ENCODE peak calls at places on chromosome 4, in seven cellular contexts. One of them, this sample, is unnamed.

GRCh38 chr4:24881508-24882071 is 31.3 kb downstream of the CCDC149 start:
- DNase-seq in suprapubic skin: no peak
- DNase-seq in tibial nerve: no peak
- DNase-seq in heart left ventricle: no peak
- DNase-seq in K562: no peak
- DNase-seq in body of pancreas: no peak
- DNase-seq in lower leg skin: no peak
- DNase-seq in this sample: no peak

GRCh38 chr4:139219450-139220055 is 42.5 kb upstream of the ELF2 start:
- DNase-seq in suprapubic skin: no peak
- DNase-seq in tibial nerve: no peak
- DNase-seq in heart left ventricle: no peak
- DNase-seq in K562: no peak
- DNase-seq in body of pancreas: no peak
- DNase-seq in lower leg skin: no peak
- DNase-seq in this sample: no peak

GRCh38 chr4:97016186-97016945 is 1126.9 kb downstream of the STPG2 start:
- DNase-seq in suprapubic skin: no peak
- DNase-seq in tibial nerve: no peak
- DNase-seq in heart left ventricle: no peak
- DNase-seq in K562: no peak
- DNase-seq in body of pancreas: no peak
- DNase-seq in lower leg skin: no peak
- DNase-seq in this sample: no peak

GRCh38 chr4:147198411-147199051 is 252.9 kb upstream of the TTC29 start:
- DNase-seq in suprapubic skin: no peak
- DNase-seq in tibial nerve: no peak
- DNase-seq in heart left ventricle: no peak
- DNase-seq in K562: no peak
- DNase-seq in body of pancreas: no peak
- DNase-seq in lower leg skin: no peak
- DNase-seq in this sample: no peak

GRCh38 chr4:169229571-169230028 is 41.2 kb downstream of the SH3RF1 start:
- DNase-seq in suprapubic skin: no peak
- DNase-seq in tibial nerve: no peak
- DNase-seq in heart left ventricle: no peak
- DNase-seq in K562: no peak
- DNase-seq in body of pancreas: no peak
- DNase-seq in lower leg skin: no peak
- DNase-seq in this sample: no peak

GRCh38 chr4:8347660-8348059 is 78.1 kb downstream of the HTRA3 start:
- DNase-seq in suprapubic skin: peak; percentile 61
- DNase-seq in tibial nerve: no peak
- DNase-seq in heart left ventricle: no peak
- DNase-seq in K562: no peak
- DNase-seq in body of pancreas: no peak
- DNase-seq in lower leg skin: peak; percentile 80
- DNase-seq in this sample: no peak

GRCh38 chr4:20194079-20195013 is 57.4 kb upstream of the SLIT2 start:
- DNase-seq in suprapubic skin: no peak
- DNase-seq in tibial nerve: no peak
- DNase-seq in heart left ventricle: no peak
- DNase-seq in K562: no peak
- DNase-seq in body of pancreas: no peak
- DNase-seq in lower leg skin: no peak
- DNase-seq in this sample: no peak

GRCh38 chr4:89158884-89159503 is 47.7 kb downstream of the TIGD2 start:
- DNase-seq in suprapubic skin: no peak
- DNase-seq in tibial nerve: no peak
- DNase-seq in heart left ventricle: no peak
- DNase-seq in K562: peak; percentile 32
- DNase-seq in body of pancreas: peak; percentile 23
- DNase-seq in lower leg skin: no peak
- DNase-seq in this sample: peak; percentile 25

GRCh38 chr4:6592804-6593563 is 18.0 kb downstream of the MAN2B2 start:
- DNase-seq in suprapubic skin: no peak
- DNase-seq in tibial nerve: no peak
- DNase-seq in heart left ventricle: no peak
- DNase-seq in K562: no peak
- DNase-seq in body of pancreas: no peak
- DNase-seq in lower leg skin: no peak
- DNase-seq in this sample: no peak

GRCh38 chr4:185534534-185534849 is 815 bp downstream of the PDLIM3 start:
- DNase-seq in suprapubic skin: no peak
- DNase-seq in tibial nerve: no peak
- DNase-seq in heart left ventricle: no peak
- DNase-seq in K562: no peak
- DNase-seq in body of pancreas: no peak
- DNase-seq in lower leg skin: no peak
- DNase-seq in this sample: no peak

GRCh38 chr4:61985426-61985825 is 785.3 kb downstream of the ADGRL3 start:
- DNase-seq in suprapubic skin: no peak
- DNase-seq in tibial nerve: no peak
- DNase-seq in heart left ventricle: no peak
- DNase-seq in K562: no peak
- DNase-seq in body of pancreas: no peak
- DNase-seq in lower leg skin: no peak
- DNase-seq in this sample: no peak

GRCh38 chr4:99219072-99219471 is at the start of gene ADH6:
- DNase-seq in suprapubic skin: no peak
- DNase-seq in tibial nerve: no peak
- DNase-seq in heart left ventricle: no peak
- DNase-seq in K562: no peak
- DNase-seq in body of pancreas: peak; percentile 23
- DNase-seq in lower leg skin: no peak
- DNase-seq in this sample: no peak
- TF ChIP-seq POLR2A in suprapubic skin: no peak
- TF ChIP-seq POLR2A in tibial nerve: no peak
- TF ChIP-seq POLR2A in heart left ventricle: no peak
- TF ChIP-seq POLR2A in K562: no peak
- TF ChIP-seq POLR2A in body of pancreas: no peak
- TF ChIP-seq POLR2A in lower leg skin: no peak
- TF ChIP-seq POLR2A in this sample: no peak

GRCh38 chr4:59500103-59500502 is 1700.0 kb upstream of the ADGRL3 start:
- DNase-seq in suprapubic skin: no peak
- DNase-seq in tibial nerve: no peak
- DNase-seq in heart left ventricle: no peak
- DNase-seq in K562: no peak
- DNase-seq in body of pancreas: no peak
- DNase-seq in lower leg skin: no peak
- DNase-seq in this sample: no peak

GRCh38 chr4:59503731-59504130 is 1696.4 kb upstream of the ADGRL3 start:
- DNase-seq in suprapubic skin: no peak
- DNase-seq in tibial nerve: no peak
- DNase-seq in heart left ventricle: no peak
- DNase-seq in K562: no peak
- DNase-seq in body of pancreas: no peak
- DNase-seq in lower leg skin: no peak
- DNase-seq in this sample: no peak
- TF ChIP-seq POLR2A in suprapubic skin: no peak
- TF ChIP-seq POLR2A in tibial nerve: no peak
- TF ChIP-seq POLR2A in heart left ventricle: no peak
- TF ChIP-seq POLR2A in K562: no peak
- TF ChIP-seq POLR2A in body of pancreas: no peak
- TF ChIP-seq POLR2A in lower leg skin: no peak
- TF ChIP-seq POLR2A in this sample: no peak

DNA sequence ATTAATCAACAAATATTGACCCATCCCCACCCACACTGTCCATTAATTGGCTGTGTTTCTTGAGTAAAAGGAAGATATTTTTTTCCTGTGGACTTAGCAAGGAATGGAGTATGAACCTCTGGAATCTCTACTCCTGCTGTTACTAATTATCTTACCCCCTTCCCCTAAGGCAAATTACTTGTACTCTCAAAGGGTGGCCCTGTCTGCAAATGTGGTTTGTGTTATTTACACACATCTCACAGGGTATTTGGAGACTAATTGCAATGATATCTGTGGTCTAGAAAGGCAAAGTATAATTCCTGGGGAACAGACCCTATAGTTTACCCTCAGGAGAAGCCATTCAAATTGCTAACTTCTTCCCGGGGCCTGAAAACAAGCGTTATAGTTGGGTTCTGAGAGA is 133.0 kb upstream of the RASGEF1B start:
- DNase-seq in suprapubic skin: no peak
- DNase-seq in tibial nerve: no peak
- DNase-seq in heart left ventricle: no peak
- DNase-seq in K562: no peak
- DNase-seq in body of pancreas: no peak
- DNase-seq in lower leg skin: no peak
- DNase-seq in this sample: no peak
- TF ChIP-seq POLR2A in suprapubic skin: no peak
- TF ChIP-seq POLR2A in tibial nerve: no peak
- TF ChIP-seq POLR2A in heart left ventricle: no peak
- TF ChIP-seq POLR2A in K562: no peak
- TF ChIP-seq POLR2A in body of pancreas: no peak
- TF ChIP-seq POLR2A in lower leg skin: no peak
- TF ChIP-seq POLR2A in this sample: no peak

DNA sequence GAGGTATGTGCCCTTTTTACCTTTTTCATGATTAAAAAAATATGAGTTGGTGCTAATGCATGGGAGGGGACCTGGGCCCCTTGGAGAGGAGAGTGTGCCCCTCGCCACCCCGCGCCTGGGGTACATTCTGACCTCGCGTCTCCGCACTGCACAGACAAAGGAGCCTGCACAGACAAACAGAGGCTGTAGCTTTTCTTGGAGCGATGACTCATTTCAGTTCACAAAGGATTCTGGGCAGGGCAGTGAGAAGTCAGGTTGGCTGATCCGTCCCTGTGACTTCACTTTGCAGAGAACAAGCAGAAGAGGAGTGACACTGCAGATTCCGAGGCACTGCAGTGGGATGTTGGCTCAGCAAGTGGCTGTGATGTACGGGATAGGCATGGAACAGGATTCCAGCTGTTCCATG is 82.9 kb downstream of the STOX2 start:
- DNase-seq in suprapubic skin: no peak
- DNase-seq in tibial nerve: peak; percentile 40
- DNase-seq in heart left ventricle: peak; percentile 82
- DNase-seq in K562: peak; percentile 11
- DNase-seq in body of pancreas: peak; percentile 27
- DNase-seq in lower leg skin: no peak
- DNase-seq in this sample: no peak
- TF ChIP-seq POLR2A in suprapubic skin: no peak
- TF ChIP-seq POLR2A in tibial nerve: no peak
- TF ChIP-seq POLR2A in heart left ventricle: no peak
- TF ChIP-seq POLR2A in K562: no peak
- TF ChIP-seq POLR2A in body of pancreas: no peak
- TF ChIP-seq POLR2A in lower leg skin: no peak
- TF ChIP-seq POLR2A in this sample: no peak

DNA sequence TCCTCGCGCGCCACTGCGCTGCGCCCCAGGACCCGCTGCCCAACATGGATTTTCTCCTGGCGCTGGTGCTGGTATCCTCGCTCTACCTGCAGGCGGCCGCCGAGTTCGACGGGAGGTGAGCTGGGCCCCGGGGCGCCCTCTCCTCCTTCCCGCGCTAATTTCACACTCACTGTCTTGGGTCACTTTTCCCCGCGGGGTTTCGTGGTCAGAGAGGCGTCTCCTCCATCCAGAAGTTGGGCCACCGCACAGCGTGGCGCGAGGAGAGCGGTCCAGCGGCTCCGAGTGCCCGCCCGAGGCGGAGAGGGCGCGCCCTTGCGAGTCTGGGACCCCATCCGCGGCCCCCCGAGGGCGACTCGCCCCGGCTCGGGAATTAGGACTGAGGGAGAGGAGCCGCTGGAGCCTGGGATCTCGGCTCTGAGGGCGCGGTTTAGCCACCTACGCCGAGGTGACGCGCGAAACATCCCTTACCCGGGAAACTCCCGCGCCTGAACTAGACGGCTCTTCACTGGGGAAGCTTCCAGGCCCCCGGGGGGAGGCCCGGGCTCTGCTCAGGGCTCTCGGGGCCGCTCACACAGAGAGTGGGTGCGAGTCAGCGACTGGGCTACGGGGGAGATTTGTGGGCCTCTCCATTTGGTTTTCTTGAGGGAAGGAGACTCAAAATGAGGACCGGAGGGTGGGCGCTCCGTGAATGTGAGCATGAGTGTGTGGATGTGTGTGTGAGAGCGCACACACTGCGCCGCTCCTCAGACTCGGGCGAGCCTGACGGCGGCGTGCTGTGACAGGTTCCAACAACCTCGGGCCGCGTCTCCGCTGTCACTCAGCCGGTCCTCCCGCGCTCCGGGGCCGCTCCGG is 564 bp downstream of the NPNT start:
- DNase-seq in suprapubic skin: no peak
- DNase-seq in tibial nerve: no peak
- DNase-seq in heart left ventricle: peak; percentile 8
- DNase-seq in K562: no peak
- DNase-seq in body of pancreas: peak; percentile 56
- DNase-seq in lower leg skin: peak; percentile 85
- DNase-seq in this sample: no peak
- TF ChIP-seq POLR2A in suprapubic skin: no peak
- TF ChIP-seq POLR2A in tibial nerve: no peak
- TF ChIP-seq POLR2A in heart left ventricle: no peak
- TF ChIP-seq POLR2A in K562: no peak
- TF ChIP-seq POLR2A in body of pancreas: peak; percentile 48
- TF ChIP-seq POLR2A in lower leg skin: no peak
- TF ChIP-seq POLR2A in this sample: no peak

DNA sequence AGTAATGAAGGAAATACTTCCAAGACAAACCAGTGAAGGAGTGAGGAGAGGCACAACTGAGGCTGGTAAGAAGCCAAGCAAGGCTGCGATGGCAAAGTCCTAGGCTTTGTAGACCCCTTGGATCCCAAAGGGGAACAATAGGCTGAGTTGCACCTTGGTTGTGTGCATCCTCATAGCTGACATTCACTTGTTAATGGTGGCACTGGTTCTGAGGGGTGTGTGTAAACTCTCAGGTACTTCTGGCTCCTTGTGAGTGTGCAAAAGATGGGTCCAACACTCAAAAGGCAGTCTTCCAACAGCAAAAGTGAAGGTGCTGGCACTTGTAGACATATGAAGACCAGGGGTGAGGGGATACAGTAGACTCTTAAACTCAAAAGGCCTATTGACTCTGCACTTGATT is 60.5 kb downstream of the CCNG2 start:
- DNase-seq in suprapubic skin: no peak
- DNase-seq in tibial nerve: no peak
- DNase-seq in heart left ventricle: no peak
- DNase-seq in K562: no peak
- DNase-seq in body of pancreas: no peak
- DNase-seq in lower leg skin: peak; percentile 3
- DNase-seq in this sample: no peak
- TF ChIP-seq POLR2A in suprapubic skin: no peak
- TF ChIP-seq POLR2A in tibial nerve: no peak
- TF ChIP-seq POLR2A in heart left ventricle: no peak
- TF ChIP-seq POLR2A in K562: no peak
- TF ChIP-seq POLR2A in body of pancreas: no peak
- TF ChIP-seq POLR2A in lower leg skin: no peak
- TF ChIP-seq POLR2A in this sample: no peak